ENCODE peak calls at places on chromosomes 2 and 18, in seven cellular contexts. L is A549, R is WTC11, P is endothelial cell, M is sigmoid colon, B is neural progenitor cell, S is IMR-90. X is an unnamed sample.
A peak's percentile ranks its signal among the peaks of the same experiment; 100 is the strongest.

GRCh38 chr2:175275499-175275898 is 94.0 kb upstream of the ATP5MC3 start:
- DNase-seq in L (no peak), R (no peak), P (no peak), M (no peak), B (no peak), S (no peak), X (no peak)

GRCh38 chr2:51722311-51722710 is 690.4 kb upstream of the NRXN1 start:
- DNase-seq in L (no peak), R (no peak), P (no peak), M (no peak), B (no peak), S (peak; percentile 98), X (no peak)

GRCh38 chr18:74644713-74645112 is 47.0 kb downstream of the ZNF407 start:
- DNase-seq in L (no peak), R (no peak), P (no peak), M (no peak), B (no peak), S (no peak), X (no peak)

GRCh38 chr2:206799083-206799482 is 33.7 kb downstream of the FASTKD2 start:
- DNase-seq in L (no peak), R (no peak), P (no peak), M (no peak), B (no peak), S (peak; percentile 34), X (no peak)

GRCh38 chr2:236172866-236173733 is 4.9 kb upstream of the GBX2 start:
- DNase-seq in L (no peak), R (peak; percentile 55), P (no peak), M (peak; percentile 53), B (peak; percentile 59), S (no peak), X (peak; percentile 38)

GRCh38 chr2:201968476-201968875 is 65.2 kb upstream of the FZD7 start:
- DNase-seq in L (no peak), R (no peak), P (no peak), M (no peak), B (no peak), S (no peak), X (no peak)

GRCh38 chr2:67865871-67866386 is 196.9 kb downstream of the C1D start:
- DNase-seq in L (no peak), R (peak; percentile 29), P (no peak), M (no peak), B (no peak), S (no peak), X (no peak)

GRCh38 chr18:50586710-50587109 is 26.8 kb downstream of the MAPK4 start:
- DNase-seq in L (no peak), R (no peak), P (no peak), M (no peak), B (no peak), S (no peak), X (no peak)

GRCh38 chr18:10518595-10519273 is 7.1 kb upstream of the NAPG start:
- DNase-seq in L (no peak), R (no peak), P (no peak), M (peak; percentile 83), B (peak; percentile 43), S (peak; percentile 36), X (no peak)

GRCh38 chr2:23639406-23639982 is 254.5 kb downstream of the KLHL29 start:
- DNase-seq in L (no peak), R (no peak), P (no peak), M (no peak), B (no peak), S (no peak), X (no peak)

GRCh38 chr2:64848945-64849344 is 140.3 kb upstream of the SLC1A4 start:
- DNase-seq in L (no peak), R (no peak), P (no peak), M (no peak), B (no peak), S (no peak), X (no peak)

GRCh38 chr2:227462463-227462951 is 9.4 kb upstream of the AGFG1 start:
- DNase-seq in L (no peak), R (no peak), P (peak; percentile 8), M (no peak), B (no peak), S (no peak), X (peak; percentile 64)

GRCh38 chr18:11695736-11696135 is 6.7 kb downstream of the GNAL start:
- DNase-seq in L (no peak), R (no peak), P (no peak), M (no peak), B (no peak), S (no peak), X (no peak)

GRCh38 chr2:196167666-196168065 is 3.7 kb downstream of the STK17B start:
- DNase-seq in L (no peak), R (no peak), P (no peak), M (no peak), B (peak; percentile 19), S (no peak), X (no peak)

GRCh38 chr2:239548491-239548890 is 147.7 kb upstream of the HDAC4 start:
- DNase-seq in L (no peak), R (no peak), P (no peak), M (peak; percentile 46), B (no peak), S (no peak), X (no peak)

GRCh38 chr18:10353791-10354190 is 100.6 kb upstream of the APCDD1 start:
- DNase-seq in L (no peak), R (no peak), P (no peak), M (no peak), B (no peak), S (peak; percentile 95), X (no peak)

GRCh38 chr2:239136762-239137161 is 264.1 kb downstream of the HDAC4 start:
- DNase-seq in L (no peak), R (no peak), P (no peak), M (no peak), B (no peak), S (no peak), X (no peak)

GRCh38 chr18:57959278-57959677 is 84.7 kb upstream of the NEDD4L start:
- DNase-seq in L (peak; percentile 80), R (no peak), P (peak; percentile 32), M (no peak), B (peak; percentile 57), S (peak; percentile 62), X (peak; percentile 41)

GRCh38 chr2:230225486-230225885 is at the start of gene SP140:
- DNase-seq in L (no peak), R (no peak), P (no peak), M (peak; percentile 65), B (no peak), S (no peak), X (peak; percentile 74)

GRCh38 chr2:59019551-59020164 is 778.5 kb upstream of the FANCL start:
- DNase-seq in L (no peak), R (no peak), P (no peak), M (no peak), B (no peak), S (no peak), X (no peak)

GRCh38 chr2:59021786-59022185 is 780.7 kb upstream of the FANCL start:
- DNase-seq in L (no peak), R (no peak), P (no peak), M (no peak), B (no peak), S (no peak), X (no peak)

GRCh38 chr2:59027320-59027719 is 786.2 kb upstream of the FANCL start:
- DNase-seq in L (no peak), R (no peak), P (no peak), M (no peak), B (no peak), S (no peak), X (no peak)

GRCh38 chr2:59029058-59029457 is 787.9 kb upstream of the FANCL start:
- DNase-seq in L (no peak), R (peak; percentile 13), P (no peak), M (no peak), B (no peak), S (no peak), X (no peak)

GRCh38 chr2:59025157-59025757 is 784.1 kb upstream of the FANCL start:
- DNase-seq in L (peak; percentile 34), R (peak; percentile 74), P (peak; percentile 76), M (no peak), B (peak; percentile 75), S (peak; percentile 26), X (peak; percentile 28)
- TF ChIP-seq CTCF in L (peak; percentile 65), R (peak; percentile 74), P (peak; percentile 69), M (no peak), B (peak; percentile 94), S (peak; percentile 59), X (peak; percentile 87)

DNA sequence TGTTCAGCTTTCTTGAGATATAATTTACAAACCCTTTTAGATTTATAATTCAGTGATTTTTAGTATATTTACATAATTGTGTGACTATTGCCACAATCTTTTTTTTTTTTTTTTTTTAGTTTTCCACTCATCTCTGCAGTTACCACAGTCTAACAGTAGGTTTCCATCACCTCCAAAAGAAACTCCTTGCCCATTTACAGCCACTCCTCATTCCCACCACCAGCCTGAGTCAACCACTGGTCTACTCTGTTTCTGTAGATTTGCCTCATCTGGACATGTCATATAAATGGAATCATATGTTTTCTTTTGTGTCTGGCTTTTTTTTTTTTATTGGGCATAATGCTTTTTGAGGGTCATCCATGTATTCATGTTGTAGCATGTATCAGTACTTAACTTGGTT is 16.1 kb downstream of the MTX2 start:
- DNase-seq in L (peak; percentile 17), R (no peak), P (no peak), M (no peak), B (no peak), S (no peak), X (no peak)
- TF ChIP-seq CTCF in L (no peak), R (no peak), P (peak; percentile 37), M (no peak), B (no peak), S (no peak), X (no peak)

GRCh38 chr2:61157371-61158003 is 4.5 kb upstream of the C2orf74 start:
- DNase-seq in L (no peak), R (no peak), P (no peak), M (no peak), B (no peak), S (no peak), X (no peak)
- TF ChIP-seq CTCF in L (no peak), R (no peak), P (no peak), M (no peak), B (no peak), S (no peak), X (no peak)

GRCh38 chr18:45212186-45213039 is 402.9 kb upstream of the SLC14A2 start:
- DNase-seq in L (peak; percentile 68), R (peak; percentile 85), P (peak; percentile 84), M (peak; percentile 90), B (peak; percentile 86), S (peak; percentile 74), X (peak; percentile 63)

GRCh38 chr18:45208164-45208563 is 407.1 kb upstream of the SLC14A2 start:
- DNase-seq in L (no peak), R (no peak), P (no peak), M (no peak), B (no peak), S (no peak), X (no peak)

GRCh38 chr18:45207328-45207727 is 407.9 kb upstream of the SLC14A2 start:
- DNase-seq in L (no peak), R (no peak), P (no peak), M (no peak), B (no peak), S (no peak), X (no peak)

GRCh38 chr18:45218436-45218835 is 396.8 kb upstream of the SLC14A2 start:
- DNase-seq in L (no peak), R (no peak), P (no peak), M (no peak), B (no peak), S (no peak), X (no peak)

DNA sequence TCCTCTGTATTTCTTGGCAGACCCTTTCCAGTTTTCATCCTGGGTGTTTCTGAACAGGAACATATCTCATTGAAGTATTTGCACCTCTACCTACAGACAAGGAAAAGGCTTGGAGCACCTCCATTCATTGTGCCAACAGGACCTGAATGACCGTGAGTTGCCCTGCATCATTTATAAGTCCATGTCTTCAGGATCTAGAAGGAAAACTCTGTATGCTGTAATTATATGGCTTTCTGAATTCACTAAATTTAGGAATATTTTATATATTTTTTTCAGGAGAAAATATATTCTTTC is 402.3 kb upstream of the SLC14A2 start:
- DNase-seq in L (no peak), R (no peak), P (no peak), M (no peak), B (no peak), S (no peak), X (no peak)
- TF ChIP-seq CTCF in L (no peak), R (no peak), P (peak; percentile 46), M (no peak), B (no peak), S (no peak), X (no peak)

X was measured in GM20000.